ENCODE peak calls at places on chromosome 19, in eight cellular contexts. L is fibroblast of lung; E is CD4-positive, alpha-beta memory T cell; S is pancreas; B is fibroblast of villous mesenchyme; W is GM23248; R is psoas muscle; M is WERI-Rb-1. X is an unnamed sample.

GRCh38 chr19:49672131-49672919 is 4.7 kb upstream of the PRMT1 start:
- DNase-seq in L (peak; percentile 66), E (peak; percentile 67), S (peak; percentile 82), B (peak; percentile 69), W (peak; percentile 80), R (peak; percentile 89), M (peak; percentile 90), X (no peak)

GRCh38 chr19:30287973-30288372 is 84.2 kb upstream of the ZNF536 start:
- DNase-seq in L (no peak), E (no peak), S (no peak), B (no peak), W (no peak), R (no peak), M (no peak), X (no peak)

GRCh38 chr19:33849551-33850147 is 53.0 kb downstream of the KCTD15 start:
- DNase-seq in L (no peak), E (no peak), S (no peak), B (no peak), W (no peak), R (no peak), M (no peak), X (no peak)

GRCh38 chr19:4524808-4525562 is 6.7 kb upstream of the PLIN4 start:
- DNase-seq in L (peak; percentile 43), E (peak; percentile 49), S (peak; percentile 59), B (peak; percentile 38), W (peak; percentile 52), R (peak; percentile 83), M (peak; percentile 69), X (no peak)

GRCh38 chr19:57465680-57466381 is 8.9 kb upstream of the VN1R1 start:
- DNase-seq in L (peak; percentile 33), E (peak; percentile 27), S (no peak), B (peak; percentile 23), W (peak; percentile 65), R (no peak), M (peak; percentile 49), X (peak; percentile 21)

GRCh38 chr19:18112989-18113478 is 15.5 kb downstream of the MAST3 start:
- DNase-seq in L (peak; percentile 77), E (peak; percentile 63), S (peak; percentile 87), B (peak; percentile 82), W (peak; percentile 87), R (peak; percentile 92), M (peak; percentile 90), X (no peak)

GRCh38 chr19:4567584-4568071 is 8.1 kb upstream of the SEMA6B start:
- DNase-seq in L (peak; percentile 47), E (peak; percentile 42), S (peak; percentile 49), B (peak; percentile 74), W (peak; percentile 41), R (peak; percentile 80), M (peak; percentile 87), X (no peak)

GRCh38 chr19:35495107-35496064 is 5.1 kb upstream of the KRTDAP start:
- DNase-seq in L (peak; percentile 51), E (peak; percentile 63), S (peak; percentile 73), B (peak; percentile 63), W (peak; percentile 87), R (peak; percentile 78), M (peak; percentile 75), X (no peak)

GRCh38 chr19:3603121-3603841 is 3.4 kb downstream of the TBXA2R start:
- DNase-seq in L (no peak), E (no peak), S (no peak), B (no peak), W (no peak), R (no peak), M (no peak), X (no peak)

GRCh38 chr19:19160489-19161035 is 9.5 kb downstream of the MEF2B start:
- DNase-seq in L (no peak), E (no peak), S (no peak), B (no peak), W (no peak), R (no peak), M (no peak), X (no peak)

GRCh38 chr19:44602071-44602470 is 11.3 kb upstream of the IGSF23 start:
- DNase-seq in L (no peak), E (no peak), S (peak; percentile 24), B (no peak), W (no peak), R (no peak), M (no peak), X (no peak)

GRCh38 chr19:7831452-7831851 is 1.4 kb downstream of the EVI5L start:
- DNase-seq in L (peak; percentile 36), E (no peak), S (no peak), B (peak; percentile 38), W (peak; percentile 69), R (no peak), M (peak; percentile 38), X (no peak)

GRCh38 chr19:17778621-17779280 is 16.2 kb upstream of the B3GNT3 start:
- DNase-seq in L (no peak), E (no peak), S (no peak), B (no peak), W (no peak), R (no peak), M (no peak), X (no peak)

GRCh38 chr19:18666304-18666703 is 17.2 kb upstream of the CRTC1 start:
- DNase-seq in L (no peak), E (no peak), S (no peak), B (no peak), W (no peak), R (no peak), M (no peak), X (no peak)

GRCh38 chr19:45798995-45799517 is 6.4 kb upstream of the DMWD start:
- DNase-seq in L (peak; percentile 79), E (peak; percentile 59), S (peak; percentile 79), B (peak; percentile 77), W (peak; percentile 91), R (peak; percentile 80), M (peak; percentile 55), X (no peak)

GRCh38 chr19:11457831-11458230 is 22.4 kb downstream of the PRKCSH start:
- DNase-seq in L (no peak), E (no peak), S (no peak), B (no peak), W (no peak), R (no peak), M (no peak), X (no peak)

GRCh38 chr19:45424191-45425058 is 708 bp upstream of the ERCC1 start:
- DNase-seq in L (peak; percentile 92), E (no peak), S (peak; percentile 68), B (peak; percentile 96), W (peak; percentile 97), R (peak; percentile 86), M (peak; percentile 40), X (no peak)

GRCh38 chr19:42407816-42408175 is 17.7 kb upstream of the CNFN start:
- DNase-seq in L (no peak), E (no peak), S (no peak), B (no peak), W (no peak), R (peak; percentile 15), M (no peak), X (no peak)

GRCh38 chr19:41330946-41331678 is 21.1 kb downstream of the CCDC97 start:
- DNase-seq in L (no peak), E (no peak), S (no peak), B (no peak), W (no peak), R (peak; percentile 51), M (no peak), X (no peak)

GRCh38 chr19:17721821-17722220 is 2.5 kb downstream of the MAP1S start:
- DNase-seq in L (no peak), E (no peak), S (no peak), B (no peak), W (peak; percentile 95), R (no peak), M (no peak), X (no peak)

GRCh38 chr19:15775249-15775648 is 12.2 kb upstream of the OR10H5 start:
- DNase-seq in L (no peak), E (no peak), S (no peak), B (no peak), W (no peak), R (no peak), M (no peak), X (no peak)
- H3K4me3 ChIP-seq in L (no peak overlapping the region), E (no peak overlapping the region), S (no peak overlapping the region), B (no peak overlapping the region), W (no peak overlapping the region), R (no peak overlapping the region), M (no peak overlapping the region), X (no peak overlapping the region)

DNA sequence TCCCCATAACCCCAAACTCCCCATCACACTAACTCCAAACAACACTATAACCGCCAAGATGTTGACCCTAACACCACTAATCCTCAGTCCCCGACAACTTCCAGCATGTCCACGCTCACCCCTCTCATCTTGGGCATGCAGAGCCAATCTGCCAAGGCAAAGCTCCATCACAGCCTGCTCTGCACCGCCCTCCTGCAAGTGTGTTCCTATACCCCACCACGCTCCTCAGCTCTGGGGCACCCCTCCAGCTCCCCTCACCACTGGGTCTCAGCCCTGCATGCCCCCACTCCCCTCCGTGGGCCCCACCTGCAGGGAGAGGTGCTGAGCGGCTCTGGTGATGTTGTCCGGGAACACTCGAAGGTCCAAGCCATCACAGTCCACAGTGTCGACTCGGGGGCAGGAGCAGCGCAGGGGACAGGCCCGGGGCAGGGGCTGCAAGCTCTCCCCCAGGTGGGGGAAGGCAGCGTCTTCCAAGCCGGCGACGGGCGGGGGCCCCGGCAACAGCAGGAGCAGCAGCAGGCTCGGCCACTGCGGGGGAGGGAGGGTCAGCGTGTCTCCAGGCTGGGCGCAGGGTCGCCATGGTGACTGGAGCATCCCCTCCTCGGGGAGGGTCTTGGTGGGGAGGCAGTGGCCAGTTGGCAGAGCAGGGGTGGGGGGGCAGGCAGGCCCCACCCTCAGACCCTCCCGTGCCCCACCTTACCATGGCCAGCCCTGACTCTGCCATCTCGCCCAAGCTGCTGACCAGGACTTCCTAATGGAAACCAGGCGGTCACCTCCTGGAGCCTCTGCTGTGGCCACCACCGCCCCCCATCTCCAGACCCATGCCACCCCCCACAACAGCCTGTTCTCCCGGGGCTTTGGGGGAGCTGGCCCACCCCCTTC is 497 bp downstream of the PODNL1 start:
- DNase-seq in L (no peak), E (no peak), S (no peak), B (no peak), W (peak; percentile 67), R (no peak), M (peak; percentile 28), X (no peak)
- H3K4me3 ChIP-seq in L (peak overlapping the region; percentile 65), E (no peak overlapping the region), S (no peak overlapping the region), B (peak overlapping the region; percentile 71), W (peak overlapping the region; percentile 74), R (no peak overlapping the region), M (no peak overlapping the region), X (no peak overlapping the region)

GRCh38 chr19:10421981-10422461 is 1.7 kb downstream of the PDE4A start:
- DNase-seq in L (no peak), E (no peak), S (no peak), B (no peak), W (no peak), R (no peak), M (no peak), X (no peak)
- H3K4me3 ChIP-seq in L (no peak overlapping the region), E (no peak overlapping the region), S (no peak overlapping the region), B (no peak overlapping the region), W (no peak overlapping the region), R (no peak overlapping the region), M (no peak overlapping the region), X (no peak overlapping the region)

DNA sequence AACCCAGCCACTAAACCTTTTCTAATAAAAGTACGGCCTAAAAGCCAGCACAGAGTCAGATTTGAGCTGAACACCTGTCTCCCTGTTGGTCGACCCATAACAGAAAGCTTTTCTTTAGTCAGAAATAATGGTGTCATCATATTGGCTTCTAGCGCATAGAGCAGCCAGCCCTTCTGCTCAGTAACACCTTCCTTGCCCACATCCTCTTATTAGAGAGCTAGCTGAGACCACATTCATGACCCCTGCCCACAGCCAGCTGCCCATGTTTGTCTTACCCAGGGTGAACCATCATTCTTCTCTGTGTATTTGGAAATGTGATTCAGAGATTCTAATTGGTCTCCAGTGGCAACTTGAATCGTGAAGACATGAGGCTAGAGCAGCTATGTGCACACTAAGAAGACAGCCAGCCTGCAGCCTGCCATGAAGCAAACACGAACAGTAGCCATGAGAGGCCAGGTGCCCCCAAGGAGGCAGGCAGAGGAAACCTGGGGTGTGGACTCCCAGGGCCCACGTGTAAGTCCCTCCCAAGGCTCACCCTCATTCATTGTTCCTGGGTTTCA is 82.3 kb upstream of the PDCD5 start:
- DNase-seq in L (no peak), E (no peak), S (no peak), B (no peak), W (no peak), R (no peak), M (no peak), X (no peak)
- H3K4me3 ChIP-seq in L (no peak overlapping the region), E (no peak overlapping the region), S (no peak overlapping the region), B (no peak overlapping the region), W (no peak overlapping the region), R (no peak overlapping the region), M (no peak overlapping the region), X (no peak overlapping the region)